ENCODE peak calls at places on chromosomes 4 and X, in nine cellular contexts. N is AG09319; T is A549; G is activated CD8-positive, alpha-beta T cell treated with anti-CD3 and anti-CD28 coated beads for 36 hours; H is GM23338; Z is OCI-LY7; S is heart right ventricle; E is breast epithelium; V is cardiac muscle cell. J is an unnamed sample.

GRCh38 chrX:68238568-68238967 is 194.7 kb downstream of the OPHN1 start:
- DNase-seq in V (no peak), S (no peak), Z (no peak), T (peak; percentile 19), N (no peak), G (peak; percentile 7), E (no peak), H (peak; percentile 64), J (peak; percentile 39)

GRCh38 chr4:173535932-173536331 is 5.9 kb upstream of the HAND2 start:
- DNase-seq in T (no peak), G (no peak), Z (no peak), S (no peak), N (no peak), H (no peak), E (no peak), V (no peak), J (no peak)

GRCh38 chr4:90185416-90185815 is 58.2 kb downstream of the CCSER1 start:
- DNase-seq in S (no peak), E (no peak), Z (no peak), V (no peak), N (no peak), H (no peak), G (no peak), T (no peak), J (no peak)

GRCh38 chrX:54891573-54891972 is 29.1 kb upstream of the TRO start:
- DNase-seq in N (peak; percentile 4), H (peak; percentile 46), V (peak; percentile 64), G (peak; percentile 46), E (no peak), Z (peak; percentile 34), S (peak; percentile 13), T (peak; percentile 26), J (peak; percentile 21)

GRCh38 chr4:154490589-154491340 is 834 bp downstream of the DCHS2 start:
- DNase-seq in N (no peak), S (no peak), E (no peak), T (no peak), H (peak; percentile 57), V (no peak), G (peak; percentile 61), Z (no peak), J (no peak)

GRCh38 chr4:166816901-166817300 is 417.4 kb downstream of the SPOCK3 start:
- DNase-seq in Z (no peak), V (peak; percentile 3), N (no peak), E (no peak), S (no peak), H (no peak), T (peak; percentile 2), G (no peak), J (no peak)

GRCh38 chrX:100363926-100364325 is 46.1 kb downstream of the PCDH19 start:
- DNase-seq in V (no peak), Z (no peak), G (no peak), N (no peak), E (no peak), H (peak; percentile 7), S (no peak), T (no peak), J (no peak)

GRCh38 chrX:140733766-140734342 is 24.3 kb downstream of the LINC00632 start:
- DNase-seq in T (peak; percentile 56), N (no peak), G (no peak), V (peak; percentile 68), H (peak; percentile 46), S (no peak), Z (peak; percentile 31), E (no peak), J (peak; percentile 2)

GRCh38 chrX:79365591-79365990 is 1.5 kb downstream of the ITM2A start:
- DNase-seq in G (no peak), N (no peak), H (no peak), V (no peak), E (no peak), T (no peak), Z (no peak), S (no peak), J (no peak)

GRCh38 chr4:56743550-56743949 is 62.5 kb upstream of the HOPX start:
- DNase-seq in H (no peak), Z (no peak), N (no peak), E (no peak), S (no peak), V (no peak), T (no peak), G (no peak), J (no peak)

GRCh38 chr4:38368612-38369011 is 295.4 kb upstream of the KLF3 start:
- DNase-seq in T (no peak), Z (no peak), N (no peak), E (no peak), H (no peak), V (peak; percentile 78), G (no peak), S (no peak), J (no peak)

GRCh38 chr4:24315056-24315455 is 269.3 kb downstream of the DHX15 start:
- DNase-seq in N (no peak), G (no peak), S (no peak), T (no peak), Z (no peak), E (no peak), V (no peak), H (no peak), J (no peak)

DNA sequence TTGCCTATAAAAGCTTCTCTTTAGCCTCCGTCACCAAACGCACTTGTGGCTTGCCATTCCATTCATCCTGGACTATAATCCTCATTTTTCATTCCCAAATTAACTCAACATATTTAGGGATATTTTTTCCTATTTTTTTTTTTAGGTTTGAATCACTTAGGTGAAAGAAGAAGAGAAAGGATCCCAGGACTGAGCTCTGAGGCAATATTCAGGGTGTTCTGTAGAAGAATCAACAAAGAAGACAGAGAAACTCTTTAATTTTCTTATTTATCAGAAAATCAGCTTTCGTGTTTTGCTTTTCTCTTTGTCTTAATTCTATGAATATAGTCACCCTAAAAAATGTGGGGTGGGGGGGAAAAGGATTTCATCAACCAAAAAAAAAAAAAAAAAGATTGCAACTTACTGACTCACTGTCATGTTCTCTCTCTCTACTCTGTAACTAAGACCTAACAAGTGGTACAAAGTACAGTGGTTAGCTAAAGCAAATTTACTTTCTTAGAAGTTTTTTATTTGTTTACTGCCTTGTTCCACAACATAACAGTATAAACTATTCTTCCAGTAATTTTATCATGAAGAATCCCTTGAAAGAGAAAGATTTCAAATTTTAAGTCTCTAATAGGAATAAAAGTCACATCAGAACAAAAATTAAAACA is 272.0 kb downstream of the DHX15 start:
- DNase-seq in Z (no peak), E (no peak), V (no peak), G (no peak), H (no peak), T (no peak), N (no peak), S (no peak), J (no peak)
- TF ChIP-seq CTCF in Z (no peak), E (no peak), V (no peak), G (no peak), H (no peak), T (no peak), N (no peak), S (no peak), J (no peak)

GRCh38 chr4:153112071-153112460 is 92.2 kb upstream of the TRIM2 start:
- DNase-seq in E (no peak), N (no peak), Z (peak; percentile 40), H (no peak), S (no peak), G (no peak), V (no peak), T (no peak), J (no peak)
- TF ChIP-seq CTCF in E (no peak), N (no peak), Z (no peak), H (no peak), S (no peak), G (no peak), V (no peak), T (no peak), J (no peak)

GRCh38 chrX:73262991-73263390 is 48.3 kb upstream of the NAP1L2 start:
- DNase-seq in G (no peak), N (no peak), H (peak; percentile 63), Z (peak; percentile 4), T (peak; percentile 34), E (no peak), S (no peak), V (no peak), J (no peak)
- TF ChIP-seq CTCF in G (no peak), N (peak; percentile 11), H (peak; percentile 49), Z (peak; percentile 48), T (peak; percentile 41), E (no peak), S (no peak), V (no peak), J (no peak)

DNA sequence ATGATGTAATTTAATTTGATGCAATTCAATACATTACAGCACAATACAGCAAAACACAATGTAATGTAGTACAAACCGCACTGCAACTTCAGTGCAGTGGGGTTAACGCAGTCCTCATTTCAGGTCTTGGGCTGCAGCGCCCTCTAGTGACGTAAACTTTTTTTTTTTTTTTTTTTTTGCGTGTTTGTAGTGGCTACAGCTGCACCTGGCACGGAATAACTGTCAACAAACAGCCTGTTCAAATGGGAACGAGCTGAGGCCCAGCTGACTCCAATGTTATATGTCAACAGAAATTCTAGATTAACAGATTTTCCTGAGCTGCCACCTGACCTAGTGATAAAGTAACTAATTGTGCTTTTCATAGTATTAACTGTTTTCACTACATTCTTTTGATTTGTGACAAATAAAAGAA is 33.5 kb upstream of the RASSF6 start:
- DNase-seq in S (no peak), E (peak; percentile 40), H (peak; percentile 69), G (peak; percentile 8), Z (peak; percentile 90), V (peak; percentile 60), N (peak; percentile 14), T (peak; percentile 29), J (no peak)
- TF ChIP-seq CTCF in S (peak; percentile 53), E (peak; percentile 52), H (peak; percentile 56), G (peak; percentile 87), Z (peak; percentile 90), V (peak; percentile 36), N (peak; percentile 31), T (peak; percentile 67), J (peak; percentile 54)

J was measured in Calu3.